ENCODE peak calls at places on chromosomes 7 and 10, in eight cellular contexts. One of them, this sample, is unnamed. For H3K4me1 and H3K9me3, the result is how much of the 10 kb centered on the place peaks cover.

GRCh38 chr7:75531359-75531821 is 39.3 kb downstream of the SPDYE5 start:
- DNase-seq in ascending aorta: no peak
- DNase-seq in H9: peak
- DNase-seq in right cardiac atrium: no peak
- DNase-seq in cardiac muscle cell: peak
- DNase-seq in IMR-90: peak
- DNase-seq in mammary epithelial cell: peak
- DNase-seq in GM23248: peak
- DNase-seq in this sample: no peak

GRCh38 chr10:129964611-129965417 is 740 bp upstream of the EBF3 start:
- DNase-seq in ascending aorta: no peak
- DNase-seq in H9: no peak
- DNase-seq in right cardiac atrium: peak
- DNase-seq in cardiac muscle cell: peak
- DNase-seq in IMR-90: no peak
- DNase-seq in mammary epithelial cell: no peak
- DNase-seq in GM23248: no peak
- DNase-seq in this sample: no peak

GRCh38 chr10:33293531-33294170 is 40.8 kb downstream of the NRP1 start:
- DNase-seq in ascending aorta: no peak
- DNase-seq in H9: no peak
- DNase-seq in right cardiac atrium: no peak
- DNase-seq in cardiac muscle cell: no peak
- DNase-seq in IMR-90: no peak
- DNase-seq in mammary epithelial cell: no peak
- DNase-seq in GM23248: no peak
- DNase-seq in this sample: no peak

GRCh38 chr7:69743436-69743835 is 145.2 kb downstream of the AUTS2 start:
- DNase-seq in ascending aorta: no peak
- DNase-seq in H9: no peak
- DNase-seq in right cardiac atrium: no peak
- DNase-seq in cardiac muscle cell: no peak
- DNase-seq in IMR-90: no peak
- DNase-seq in mammary epithelial cell: no peak
- DNase-seq in GM23248: no peak
- DNase-seq in this sample: no peak

GRCh38 chr10:33248638-33249037 is 85.8 kb downstream of the NRP1 start:
- DNase-seq in ascending aorta: no peak
- DNase-seq in H9: no peak
- DNase-seq in right cardiac atrium: no peak
- DNase-seq in cardiac muscle cell: no peak
- DNase-seq in IMR-90: peak
- DNase-seq in mammary epithelial cell: peak
- DNase-seq in GM23248: peak
- DNase-seq in this sample: no peak

GRCh38 chr7:15131661-15132060 is 229.1 kb upstream of the DGKB start:
- DNase-seq in ascending aorta: no peak
- DNase-seq in H9: no peak
- DNase-seq in right cardiac atrium: no peak
- DNase-seq in cardiac muscle cell: no peak
- DNase-seq in IMR-90: no peak
- DNase-seq in mammary epithelial cell: no peak
- DNase-seq in GM23248: no peak
- DNase-seq in this sample: no peak

GRCh38 chr10:8563478-8563877 is 509.0 kb downstream of the GATA3 start:
- DNase-seq in ascending aorta: no peak
- DNase-seq in H9: no peak
- DNase-seq in right cardiac atrium: no peak
- DNase-seq in cardiac muscle cell: no peak
- DNase-seq in IMR-90: no peak
- DNase-seq in mammary epithelial cell: no peak
- DNase-seq in GM23248: no peak
- DNase-seq in this sample: no peak

GRCh38 chr7:109552017-109552416 is 982.3 kb downstream of the DNAJB9 start:
- DNase-seq in ascending aorta: no peak
- DNase-seq in H9: no peak
- DNase-seq in right cardiac atrium: no peak
- DNase-seq in cardiac muscle cell: no peak
- DNase-seq in IMR-90: no peak
- DNase-seq in mammary epithelial cell: no peak
- DNase-seq in GM23248: no peak
- DNase-seq in this sample: no peak

GRCh38 chr10:35089641-35090161 is 440 bp downstream of the CUL2 start:
- DNase-seq in ascending aorta: no peak
- DNase-seq in H9: no peak
- DNase-seq in right cardiac atrium: no peak
- DNase-seq in cardiac muscle cell: peak
- DNase-seq in IMR-90: peak
- DNase-seq in mammary epithelial cell: peak
- DNase-seq in GM23248: peak
- DNase-seq in this sample: peak

GRCh38 chr7:117134885-117135552 is 181.7 kb downstream of the ST7 start:
- DNase-seq in ascending aorta: no peak
- DNase-seq in H9: no peak
- DNase-seq in right cardiac atrium: no peak
- DNase-seq in cardiac muscle cell: no peak
- DNase-seq in IMR-90: peak
- DNase-seq in mammary epithelial cell: no peak
- DNase-seq in GM23248: no peak
- DNase-seq in this sample: no peak

GRCh38 chr7:6164491-6164890 is 107.9 kb downstream of the CYTH3 start:
- DNase-seq in ascending aorta: no peak
- DNase-seq in H9: peak
- DNase-seq in right cardiac atrium: peak
- DNase-seq in cardiac muscle cell: no peak
- DNase-seq in IMR-90: no peak
- DNase-seq in mammary epithelial cell: no peak
- DNase-seq in GM23248: no peak
- DNase-seq in this sample: no peak

GRCh38 chr7:151690597-151690996 is 170.9 kb upstream of the RHEB start:
- DNase-seq in ascending aorta: no peak
- DNase-seq in H9: no peak
- DNase-seq in right cardiac atrium: no peak
- DNase-seq in cardiac muscle cell: no peak
- DNase-seq in IMR-90: peak
- DNase-seq in mammary epithelial cell: no peak
- DNase-seq in GM23248: peak
- DNase-seq in this sample: no peak

GRCh38 chr7:151692721-151693120 is 173.0 kb upstream of the RHEB start:
- DNase-seq in ascending aorta: no peak
- DNase-seq in H9: peak
- DNase-seq in right cardiac atrium: no peak
- DNase-seq in cardiac muscle cell: peak
- DNase-seq in IMR-90: no peak
- DNase-seq in mammary epithelial cell: no peak
- DNase-seq in GM23248: no peak
- DNase-seq in this sample: no peak

GRCh38 chr7:151689196-151689971 is 169.7 kb upstream of the RHEB start:
- DNase-seq in ascending aorta: no peak
- DNase-seq in H9: no peak
- DNase-seq in right cardiac atrium: peak
- DNase-seq in cardiac muscle cell: peak
- DNase-seq in IMR-90: no peak
- DNase-seq in mammary epithelial cell: peak
- DNase-seq in GM23248: no peak
- DNase-seq in this sample: no peak

GRCh38 chr7:151693140-151693539 is 173.4 kb upstream of the RHEB start:
- DNase-seq in ascending aorta: no peak
- DNase-seq in H9: no peak
- DNase-seq in right cardiac atrium: no peak
- DNase-seq in cardiac muscle cell: no peak
- DNase-seq in IMR-90: no peak
- DNase-seq in mammary epithelial cell: no peak
- DNase-seq in GM23248: no peak
- DNase-seq in this sample: no peak

GRCh38 chr7:151691449-151691848 is 171.8 kb upstream of the RHEB start:
- DNase-seq in ascending aorta: no peak
- DNase-seq in H9: no peak
- DNase-seq in right cardiac atrium: no peak
- DNase-seq in cardiac muscle cell: no peak
- DNase-seq in IMR-90: no peak
- DNase-seq in mammary epithelial cell: no peak
- DNase-seq in GM23248: no peak
- DNase-seq in this sample: no peak
- H3K4me1 ChIP-seq in ascending aorta: under half
- H3K4me1 ChIP-seq in H9: under half
- H3K4me1 ChIP-seq in right cardiac atrium: under half
- H3K4me1 ChIP-seq in cardiac muscle cell: half or more
- H3K4me1 ChIP-seq in IMR-90: under half
- H3K4me1 ChIP-seq in mammary epithelial cell: half or more
- H3K4me1 ChIP-seq in GM23248: under half
- H3K4me1 ChIP-seq in this sample: under half

DNA sequence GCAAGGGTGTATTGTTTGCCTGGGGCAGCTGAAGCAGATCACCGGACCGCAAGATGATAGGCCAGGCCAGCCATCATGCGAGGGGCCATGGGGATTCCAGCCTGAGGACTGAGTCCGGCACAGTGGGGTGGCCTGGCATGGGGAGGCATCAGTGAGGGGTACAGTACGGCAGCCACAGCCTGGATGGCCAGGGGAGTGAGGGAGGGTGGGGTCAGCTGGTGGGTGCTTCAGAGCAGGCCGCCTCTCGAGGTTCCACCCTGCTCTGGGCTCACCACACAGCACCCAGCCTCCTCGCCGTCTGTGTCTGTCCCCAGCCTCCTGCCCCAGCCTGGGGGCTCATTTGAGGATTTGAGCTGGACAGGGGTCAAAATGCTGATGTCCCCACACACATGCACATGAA is 508.5 kb upstream of the FOXK1 start:
- DNase-seq in ascending aorta: no peak
- DNase-seq in H9: no peak
- DNase-seq in right cardiac atrium: peak
- DNase-seq in cardiac muscle cell: no peak
- DNase-seq in IMR-90: no peak
- DNase-seq in mammary epithelial cell: no peak
- DNase-seq in GM23248: no peak
- DNase-seq in this sample: no peak
- H3K9me3 ChIP-seq in ascending aorta: under half
- H3K9me3 ChIP-seq in H9: under half
- H3K9me3 ChIP-seq in right cardiac atrium: under half
- H3K9me3 ChIP-seq in cardiac muscle cell: under half
- H3K9me3 ChIP-seq in IMR-90: under half
- H3K9me3 ChIP-seq in mammary epithelial cell: under half
- H3K9me3 ChIP-seq in GM23248: under half
- H3K9me3 ChIP-seq in this sample: under half

GRCh38 chr10:72314263-72314662 is 40.5 kb downstream of the DNAJB12 start:
- DNase-seq in ascending aorta: no peak
- DNase-seq in H9: no peak
- DNase-seq in right cardiac atrium: no peak
- DNase-seq in cardiac muscle cell: no peak
- DNase-seq in IMR-90: no peak
- DNase-seq in mammary epithelial cell: no peak
- DNase-seq in GM23248: no peak
- DNase-seq in this sample: no peak

GRCh38 chr10:72315611-72316385 is 38.9 kb downstream of the DNAJB12 start:
- DNase-seq in ascending aorta: no peak
- DNase-seq in H9: no peak
- DNase-seq in right cardiac atrium: peak
- DNase-seq in cardiac muscle cell: no peak
- DNase-seq in IMR-90: peak
- DNase-seq in mammary epithelial cell: peak
- DNase-seq in GM23248: peak
- DNase-seq in this sample: peak

GRCh38 chr10:72316386-72316700 is 38.4 kb downstream of the DNAJB12 start:
- DNase-seq in ascending aorta: no peak
- DNase-seq in H9: no peak
- DNase-seq in right cardiac atrium: no peak
- DNase-seq in cardiac muscle cell: no peak
- DNase-seq in IMR-90: no peak
- DNase-seq in mammary epithelial cell: no peak
- DNase-seq in GM23248: no peak
- DNase-seq in this sample: peak

GRCh38 chr10:72316748-72317435 is 37.8 kb downstream of the DNAJB12 start:
- DNase-seq in ascending aorta: no peak
- DNase-seq in H9: no peak
- DNase-seq in right cardiac atrium: peak
- DNase-seq in cardiac muscle cell: no peak
- DNase-seq in IMR-90: no peak
- DNase-seq in mammary epithelial cell: no peak
- DNase-seq in GM23248: no peak
- DNase-seq in this sample: peak

DNA sequence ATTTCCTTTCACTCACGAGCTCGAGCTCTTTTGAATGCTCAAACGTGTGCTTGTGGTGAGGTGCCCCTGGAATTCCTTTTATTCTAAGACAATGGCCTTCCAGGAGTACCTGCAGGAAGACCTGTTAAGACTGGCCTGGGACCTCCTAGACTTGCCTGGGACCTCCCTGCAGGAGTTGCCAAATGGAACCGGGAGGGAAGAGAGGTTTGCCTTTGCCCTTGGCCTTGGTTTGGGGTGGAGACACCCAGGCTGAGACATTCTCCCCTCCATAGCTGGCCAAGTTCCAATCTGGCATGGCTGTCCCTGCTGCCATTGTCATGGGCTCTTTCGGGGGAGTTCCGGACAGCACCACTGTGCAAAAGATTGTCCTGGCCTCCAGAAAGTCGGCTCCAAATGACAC is 39.7 kb downstream of the DNAJB12 start:
- DNase-seq in ascending aorta: no peak
- DNase-seq in H9: peak
- DNase-seq in right cardiac atrium: peak
- DNase-seq in cardiac muscle cell: no peak
- DNase-seq in IMR-90: no peak
- DNase-seq in mammary epithelial cell: peak
- DNase-seq in GM23248: no peak
- DNase-seq in this sample: peak
- H3K4me1 ChIP-seq in ascending aorta: under half
- H3K4me1 ChIP-seq in H9: under half
- H3K4me1 ChIP-seq in right cardiac atrium: under half
- H3K4me1 ChIP-seq in cardiac muscle cell: under half
- H3K4me1 ChIP-seq in IMR-90: under half
- H3K4me1 ChIP-seq in mammary epithelial cell: half or more
- H3K4me1 ChIP-seq in GM23248: under half
- H3K4me1 ChIP-seq in this sample: half or more

GRCh38 chr7:158262284-158263109 is 325.1 kb downstream of the PTPRN2 start:
- DNase-seq in ascending aorta: no peak
- DNase-seq in H9: no peak
- DNase-seq in right cardiac atrium: no peak
- DNase-seq in cardiac muscle cell: no peak
- DNase-seq in IMR-90: no peak
- DNase-seq in mammary epithelial cell: no peak
- DNase-seq in GM23248: no peak
- DNase-seq in this sample: no peak

GRCh38 chr7:158263110-158263963 is 324.3 kb downstream of the PTPRN2 start:
- DNase-seq in ascending aorta: no peak
- DNase-seq in H9: no peak
- DNase-seq in right cardiac atrium: peak
- DNase-seq in cardiac muscle cell: no peak
- DNase-seq in IMR-90: no peak
- DNase-seq in mammary epithelial cell: no peak
- DNase-seq in GM23248: no peak
- DNase-seq in this sample: no peak

GRCh38 chr7:158259671-158260423 is 327.8 kb downstream of the PTPRN2 start:
- DNase-seq in ascending aorta: no peak
- DNase-seq in H9: no peak
- DNase-seq in right cardiac atrium: no peak
- DNase-seq in cardiac muscle cell: no peak
- DNase-seq in IMR-90: no peak
- DNase-seq in mammary epithelial cell: no peak
- DNase-seq in GM23248: no peak
- DNase-seq in this sample: no peak

GRCh38 chr7:158260567-158261361 is 326.9 kb downstream of the PTPRN2 start:
- DNase-seq in ascending aorta: no peak
- DNase-seq in H9: no peak
- DNase-seq in right cardiac atrium: peak
- DNase-seq in cardiac muscle cell: no peak
- DNase-seq in IMR-90: no peak
- DNase-seq in mammary epithelial cell: no peak
- DNase-seq in GM23248: no peak
- DNase-seq in this sample: no peak

GRCh38 chr7:158261362-158262235 is 326.0 kb downstream of the PTPRN2 start:
- DNase-seq in ascending aorta: no peak
- DNase-seq in H9: no peak
- DNase-seq in right cardiac atrium: peak
- DNase-seq in cardiac muscle cell: no peak
- DNase-seq in IMR-90: no peak
- DNase-seq in mammary epithelial cell: no peak
- DNase-seq in GM23248: no peak
- DNase-seq in this sample: no peak
- H3K9me3 ChIP-seq in ascending aorta: under half
- H3K9me3 ChIP-seq in H9: under half
- H3K9me3 ChIP-seq in right cardiac atrium: under half
- H3K9me3 ChIP-seq in cardiac muscle cell: under half
- H3K9me3 ChIP-seq in IMR-90: half or more
- H3K9me3 ChIP-seq in mammary epithelial cell: half or more
- H3K9me3 ChIP-seq in GM23248: under half
- H3K9me3 ChIP-seq in this sample: under half